ENCODE peak calls at places on chromosomes 11 and 22, in seven cellular contexts. Z is amniotic stem cell, S is NCI-H774, U is mucosa of gallbladder, D is germinal center, R is tibial artery, Y is iris pigment epithelial cell. T is an unnamed sample.

GRCh38 chr11:68398870-68399865 is 61.4 kb upstream of the PPP6R3 start:
- DNase-seq in D (no peak), Y (no peak), R (peak), U (peak), S (no peak), Z (no peak), T (no peak)

GRCh38 chr11:112302226-112302868 is 41.7 kb upstream of the PLET1 start:
- DNase-seq in Y (no peak), D (no peak), Z (no peak), U (no peak), S (no peak), R (no peak), T (no peak)

GRCh38 chr11:31947051-31947450 is 135.9 kb upstream of the PAX6 start:
- DNase-seq in Y (no peak), Z (no peak), U (no peak), R (no peak), D (no peak), S (no peak), T (no peak)

GRCh38 chr11:67309166-67309565 is 5.8 kb downstream of the SSH3 start:
- DNase-seq in U (no peak), Z (no peak), R (no peak), Y (no peak), D (no peak), S (no peak), T (no peak)

GRCh38 chr11:766106-766940 is 11.0 kb downstream of the GATD1 start:
- DNase-seq in U (no peak), Y (no peak), R (no peak), S (no peak), D (no peak), Z (no peak), T (no peak)

GRCh38 chr11:7513210-7514098 is at the start of gene PPFIBP2:
- DNase-seq in S (peak), Y (peak), D (peak), U (peak), R (peak), Z (peak), T (peak)

GRCh38 chr11:45751430-45751829 is 53.5 kb upstream of the SLC35C1 start:
- DNase-seq in R (no peak), U (no peak), S (no peak), D (no peak), Z (no peak), Y (no peak), T (no peak)

GRCh38 chr11:120912504-120912903 is 111.4 kb upstream of the TBCEL start:
- DNase-seq in R (no peak), D (no peak), Y (peak), U (no peak), S (peak), Z (no peak), T (no peak)

GRCh38 chr11:23932485-23932898 is 564.4 kb upstream of the LUZP2 start:
- DNase-seq in Z (no peak), R (no peak), S (no peak), Y (peak), D (no peak), U (no peak), T (no peak)

GRCh38 chr11:8867035-8867434 is 44.0 kb upstream of the AKIP1 start:
- DNase-seq in D (no peak), R (no peak), S (no peak), U (no peak), Y (peak), Z (no peak), T (no peak)

GRCh38 chr11:55726715-55727324 is 46.4 kb upstream of the OR5D13 start:
- DNase-seq in U (no peak), Y (no peak), S (no peak), D (no peak), R (no peak), Z (no peak), T (no peak)

GRCh38 chr11:36586543-36586942 is 7.8 kb upstream of the IFTAP start:
- DNase-seq in S (no peak), R (no peak), Z (no peak), D (no peak), U (no peak), Y (no peak), T (no peak)

GRCh38 chr11:45993438-45994064 is 71.1 kb downstream of the LARGE2 start:
- DNase-seq in U (peak), D (no peak), Z (no peak), S (no peak), R (peak), Y (peak), T (no peak)

GRCh38 chr11:130131957-130132850 is 27.4 kb upstream of the ST14 start:
- DNase-seq in S (peak), D (peak), R (no peak), Y (peak), Z (peak), U (peak), T (peak)

GRCh38 chr11:44980533-44981427 is 30.1 kb upstream of the TP53I11 start:
- DNase-seq in Y (no peak), U (no peak), D (no peak), Z (no peak), R (no peak), S (no peak), T (no peak)

GRCh38 chr11:59584294-59584693 is 31.3 kb downstream of the OSBP start:
- DNase-seq in D (no peak), S (no peak), Y (no peak), U (no peak), R (no peak), Z (no peak), T (no peak)

GRCh38 chr11:67607507-67607906 is 771 bp downstream of the NDUFV1 start:
- DNase-seq in R (no peak), D (no peak), Z (no peak), S (no peak), Y (no peak), U (no peak), T (no peak)

GRCh38 chr11:96426356-96427103 is 36.7 kb downstream of the JRKL start:
- DNase-seq in D (peak), Y (peak), Z (peak), S (no peak), U (no peak), R (no peak), T (no peak)

GRCh38 chr11:10623797-10624761 is 55.6 kb upstream of the LYVE1 start:
- DNase-seq in Z (no peak), R (peak), D (no peak), U (no peak), Y (peak), S (no peak), T (no peak)

GRCh38 chr11:126332221-126332711 is 23.2 kb upstream of the ST3GAL4 start:
- DNase-seq in R (peak), Z (peak), D (no peak), U (peak), Y (peak), S (no peak), T (no peak)

GRCh38 chr11:59247535-59248227 is 35.0 kb upstream of the MPEG1 start:
- DNase-seq in Z (no peak), S (no peak), U (no peak), R (no peak), Y (peak), D (no peak), T (no peak)

GRCh38 chr11:45565589-45565988 is 99.8 kb downstream of the CHST1 start:
- DNase-seq in Y (no peak), Z (no peak), U (no peak), D (no peak), S (no peak), R (no peak), T (no peak)

GRCh38 chr22:31987180-31987579 is 42.8 kb downstream of the YWHAH start:
- DNase-seq in S (no peak), Z (no peak), D (no peak), R (no peak), U (no peak), Y (no peak), T (no peak)

GRCh38 chr22:39818050-39818449 is 75.5 kb downstream of the ENTHD1 start:
- DNase-seq in U (no peak), R (no peak), Z (no peak), S (no peak), Y (peak), D (no peak), T (no peak)

GRCh38 chr22:35154937-35155387 is 89.0 kb downstream of the ISX start:
- DNase-seq in R (no peak), S (no peak), Z (peak), D (peak), U (peak), Y (peak), T (no peak)

GRCh38 chr22:36872866-36873498 is 12.2 kb downstream of the NCF4 start:
- DNase-seq in R (no peak), U (no peak), Z (no peak), Y (no peak), D (no peak), S (no peak), T (no peak)

GRCh38 chr11:119384332-119384731 is 2.8 kb upstream of the USP2 start:
- DNase-seq in Y (no peak), S (no peak), D (no peak), U (no peak), R (no peak), Z (no peak), T (no peak)

GRCh38 chr11:78420796-78421209 is 3.2 kb upstream of the GAB2 start:
- DNase-seq in U (peak), S (no peak), R (peak), D (peak), Z (no peak), Y (peak), T (peak)

GRCh38 chr11:120095516-120095915 is 42.4 kb downstream of the TRIM29 start:
- DNase-seq in D (no peak), Z (no peak), R (no peak), Y (no peak), S (no peak), U (no peak), T (no peak)

GRCh38 chr11:113896156-113896879 is 8.3 kb upstream of the HTR3B start:
- DNase-seq in D (peak), U (peak), S (peak), Z (no peak), R (no peak), Y (peak), T (no peak)

GRCh38 chr11:12149672-12150225 is 39.4 kb downstream of the MICAL2 start:
- DNase-seq in D (no peak), Z (no peak), U (no peak), R (no peak), S (no peak), Y (no peak), T (no peak)